ENCODE peak calls at places on chromosome 22, in eight cellular contexts. One of them, this sample, is unnamed.

GRCh38 chr22:23796461-23796860 is 9.7 kb downstream of the SMARCB1 start:
- DNase-seq in cardiac fibroblast: no peak
- DNase-seq in HFF-Myc: peak
- DNase-seq in NT2/D1: no peak
- DNase-seq in sigmoid colon: no peak
- DNase-seq in GM23248: no peak
- DNase-seq in adrenal gland: no peak
- DNase-seq in GM23338: no peak
- DNase-seq in this sample: no peak

GRCh38 chr22:32916025-32916424 is 114.5 kb downstream of the TIMP3 start:
- DNase-seq in cardiac fibroblast: no peak
- DNase-seq in HFF-Myc: no peak
- DNase-seq in NT2/D1: no peak
- DNase-seq in sigmoid colon: no peak
- DNase-seq in GM23248: no peak
- DNase-seq in adrenal gland: no peak
- DNase-seq in GM23338: no peak
- DNase-seq in this sample: no peak

GRCh38 chr22:21693333-21693998 is 27.7 kb downstream of the PPIL2 start:
- DNase-seq in cardiac fibroblast: no peak
- DNase-seq in HFF-Myc: no peak
- DNase-seq in NT2/D1: no peak
- DNase-seq in sigmoid colon: no peak
- DNase-seq in GM23248: no peak
- DNase-seq in adrenal gland: no peak
- DNase-seq in GM23338: no peak
- DNase-seq in this sample: no peak

GRCh38 chr22:40345271-40345670 is 1.0 kb upstream of the ADSL start:
- DNase-seq in cardiac fibroblast: peak
- DNase-seq in HFF-Myc: no peak
- DNase-seq in NT2/D1: no peak
- DNase-seq in sigmoid colon: no peak
- DNase-seq in GM23248: peak
- DNase-seq in adrenal gland: no peak
- DNase-seq in GM23338: no peak
- DNase-seq in this sample: peak

GRCh38 chr22:29751139-29751538 is 15.7 kb downstream of the ZMAT5 start:
- DNase-seq in cardiac fibroblast: peak
- DNase-seq in HFF-Myc: no peak
- DNase-seq in NT2/D1: no peak
- DNase-seq in sigmoid colon: no peak
- DNase-seq in GM23248: no peak
- DNase-seq in adrenal gland: no peak
- DNase-seq in GM23338: no peak
- DNase-seq in this sample: no peak

GRCh38 chr22:17884951-17885350 is 110.7 kb upstream of the BID start:
- DNase-seq in cardiac fibroblast: no peak
- DNase-seq in HFF-Myc: no peak
- DNase-seq in NT2/D1: no peak
- DNase-seq in sigmoid colon: no peak
- DNase-seq in GM23248: no peak
- DNase-seq in adrenal gland: no peak
- DNase-seq in GM23338: no peak
- DNase-seq in this sample: no peak

GRCh38 chr22:23437779-23438178 is 142.3 kb downstream of the IGLL1 start:
- DNase-seq in cardiac fibroblast: no peak
- DNase-seq in HFF-Myc: no peak
- DNase-seq in NT2/D1: no peak
- DNase-seq in sigmoid colon: no peak
- DNase-seq in GM23248: no peak
- DNase-seq in adrenal gland: no peak
- DNase-seq in GM23338: no peak
- DNase-seq in this sample: no peak

GRCh38 chr22:29310065-29310862 is 3.8 kb downstream of the GAS2L1 start:
- DNase-seq in cardiac fibroblast: no peak
- DNase-seq in HFF-Myc: no peak
- DNase-seq in NT2/D1: no peak
- DNase-seq in sigmoid colon: peak
- DNase-seq in GM23248: peak
- DNase-seq in adrenal gland: no peak
- DNase-seq in GM23338: no peak
- DNase-seq in this sample: no peak

GRCh38 chr22:31496735-31497146 is 405 bp downstream of the SFI1 start:
- DNase-seq in cardiac fibroblast: peak
- DNase-seq in HFF-Myc: no peak
- DNase-seq in NT2/D1: no peak
- DNase-seq in sigmoid colon: peak
- DNase-seq in GM23248: peak
- DNase-seq in adrenal gland: peak
- DNase-seq in GM23338: no peak
- DNase-seq in this sample: no peak

GRCh38 chr22:29344137-29344536 is 28.6 kb upstream of the RASL10A start:
- DNase-seq in cardiac fibroblast: peak
- DNase-seq in HFF-Myc: peak
- DNase-seq in NT2/D1: no peak
- DNase-seq in sigmoid colon: peak
- DNase-seq in GM23248: peak
- DNase-seq in adrenal gland: peak
- DNase-seq in GM23338: no peak
- DNase-seq in this sample: no peak

GRCh38 chr22:50305658-50306566 is 1.5 kb downstream of the PLXNB2 start:
- DNase-seq in cardiac fibroblast: peak
- DNase-seq in HFF-Myc: peak
- DNase-seq in NT2/D1: no peak
- DNase-seq in sigmoid colon: peak
- DNase-seq in GM23248: peak
- DNase-seq in adrenal gland: peak
- DNase-seq in GM23338: peak
- DNase-seq in this sample: peak

GRCh38 chr22:35539910-35540599 is 576 bp upstream of the RASD2 start:
- DNase-seq in cardiac fibroblast: no peak
- DNase-seq in HFF-Myc: no peak
- DNase-seq in NT2/D1: no peak
- DNase-seq in sigmoid colon: peak
- DNase-seq in GM23248: peak
- DNase-seq in adrenal gland: peak
- DNase-seq in GM23338: peak
- DNase-seq in this sample: peak

GRCh38 chr22:21015051-21016006 is at the start of gene P2RX6:
- DNase-seq in cardiac fibroblast: peak
- DNase-seq in HFF-Myc: no peak
- DNase-seq in NT2/D1: no peak
- DNase-seq in sigmoid colon: no peak
- DNase-seq in GM23248: peak
- DNase-seq in adrenal gland: no peak
- DNase-seq in GM23338: no peak
- DNase-seq in this sample: no peak

GRCh38 chr22:21861290-21861848 is 6.1 kb downstream of the MAPK1 start:
- DNase-seq in cardiac fibroblast: no peak
- DNase-seq in HFF-Myc: no peak
- DNase-seq in NT2/D1: no peak
- DNase-seq in sigmoid colon: no peak
- DNase-seq in GM23248: no peak
- DNase-seq in adrenal gland: no peak
- DNase-seq in GM23338: no peak
- DNase-seq in this sample: no peak

GRCh38 chr22:32932176-32932575 is 126.0 kb downstream of the SYN3 start:
- DNase-seq in cardiac fibroblast: peak
- DNase-seq in HFF-Myc: no peak
- DNase-seq in NT2/D1: no peak
- DNase-seq in sigmoid colon: no peak
- DNase-seq in GM23248: peak
- DNase-seq in adrenal gland: no peak
- DNase-seq in GM23338: no peak
- DNase-seq in this sample: no peak

GRCh38 chr22:40190501-40190900 is 12.8 kb downstream of the TNRC6B start:
- DNase-seq in cardiac fibroblast: no peak
- DNase-seq in HFF-Myc: no peak
- DNase-seq in NT2/D1: no peak
- DNase-seq in sigmoid colon: no peak
- DNase-seq in GM23248: no peak
- DNase-seq in adrenal gland: no peak
- DNase-seq in GM23338: no peak
- DNase-seq in this sample: no peak

GRCh38 chr22:49481651-49482399 is 345.8 kb downstream of the BRD1 start:
- DNase-seq in cardiac fibroblast: no peak
- DNase-seq in HFF-Myc: no peak
- DNase-seq in NT2/D1: no peak
- DNase-seq in sigmoid colon: no peak
- DNase-seq in GM23248: no peak
- DNase-seq in adrenal gland: no peak
- DNase-seq in GM23338: no peak
- DNase-seq in this sample: no peak

GRCh38 chr22:47340851-47341436 is 578.5 kb downstream of the TBC1D22A start:
- DNase-seq in cardiac fibroblast: no peak
- DNase-seq in HFF-Myc: no peak
- DNase-seq in NT2/D1: no peak
- DNase-seq in sigmoid colon: no peak
- DNase-seq in GM23248: peak
- DNase-seq in adrenal gland: no peak
- DNase-seq in GM23338: no peak
- DNase-seq in this sample: no peak

DNA sequence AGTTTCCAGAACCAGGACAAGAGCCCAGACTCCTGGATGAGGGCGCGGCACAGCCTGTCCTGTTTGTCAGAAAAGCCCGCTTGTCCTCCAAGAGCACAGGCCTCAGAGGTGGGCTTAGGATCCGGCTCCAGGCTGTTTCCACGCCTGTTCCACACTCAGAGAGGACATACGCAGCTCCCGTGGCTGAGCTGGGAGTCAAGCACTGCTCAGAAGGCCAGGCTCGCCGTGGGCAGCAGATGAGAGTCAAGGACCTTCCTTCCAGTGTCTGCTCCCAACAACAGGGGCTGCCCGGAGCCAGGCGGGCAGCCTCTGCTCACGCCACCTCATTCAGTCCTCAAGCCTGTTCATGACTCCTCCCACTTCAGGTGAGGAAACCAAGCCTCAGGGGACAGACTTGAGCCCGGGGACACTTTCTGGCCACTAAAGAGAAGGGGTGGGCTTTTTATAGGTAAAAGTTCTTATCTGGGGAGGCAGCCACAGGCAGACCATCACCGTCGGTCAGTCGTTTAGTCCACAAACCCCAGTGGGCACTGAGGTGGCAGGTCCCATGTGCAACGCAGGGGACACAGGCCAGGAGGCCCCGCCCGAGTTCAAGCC is 3.8 kb downstream of the CYB5R3 start:
- DNase-seq in cardiac fibroblast: peak
- DNase-seq in HFF-Myc: no peak
- DNase-seq in NT2/D1: no peak
- DNase-seq in sigmoid colon: no peak
- DNase-seq in GM23248: peak
- DNase-seq in adrenal gland: no peak
- DNase-seq in GM23338: no peak
- DNase-seq in this sample: no peak
- H3K4me3 ChIP-seq in cardiac fibroblast: no peak
- H3K4me3 ChIP-seq in HFF-Myc: no peak
- H3K4me3 ChIP-seq in NT2/D1: no peak
- H3K4me3 ChIP-seq in sigmoid colon: peak
- H3K4me3 ChIP-seq in GM23248: peak
- H3K4me3 ChIP-seq in adrenal gland: no peak
- H3K4me3 ChIP-seq in GM23338: no peak
- H3K4me3 ChIP-seq in this sample: no peak

GRCh38 chr22:48356731-48357130 is 1470.9 kb downstream of the BRD1 start:
- DNase-seq in cardiac fibroblast: no peak
- DNase-seq in HFF-Myc: no peak
- DNase-seq in NT2/D1: no peak
- DNase-seq in sigmoid colon: peak
- DNase-seq in GM23248: no peak
- DNase-seq in adrenal gland: no peak
- DNase-seq in GM23338: no peak
- DNase-seq in this sample: no peak
- H3K4me3 ChIP-seq in cardiac fibroblast: no peak
- H3K4me3 ChIP-seq in HFF-Myc: no peak
- H3K4me3 ChIP-seq in NT2/D1: no peak
- H3K4me3 ChIP-seq in sigmoid colon: no peak
- H3K4me3 ChIP-seq in GM23248: no peak
- H3K4me3 ChIP-seq in adrenal gland: no peak
- H3K4me3 ChIP-seq in GM23338: no peak
- H3K4me3 ChIP-seq in this sample: no peak

GRCh38 chr22:38401336-38402084 is 53.5 kb downstream of the KCNJ4 start:
- DNase-seq in cardiac fibroblast: no peak
- DNase-seq in HFF-Myc: no peak
- DNase-seq in NT2/D1: no peak
- DNase-seq in sigmoid colon: no peak
- DNase-seq in GM23248: no peak
- DNase-seq in adrenal gland: no peak
- DNase-seq in GM23338: no peak
- DNase-seq in this sample: no peak
- H3K4me3 ChIP-seq in cardiac fibroblast: no peak
- H3K4me3 ChIP-seq in HFF-Myc: no peak
- H3K4me3 ChIP-seq in NT2/D1: no peak
- H3K4me3 ChIP-seq in sigmoid colon: no peak
- H3K4me3 ChIP-seq in GM23248: no peak
- H3K4me3 ChIP-seq in adrenal gland: no peak
- H3K4me3 ChIP-seq in GM23338: no peak
- H3K4me3 ChIP-seq in this sample: no peak

DNA sequence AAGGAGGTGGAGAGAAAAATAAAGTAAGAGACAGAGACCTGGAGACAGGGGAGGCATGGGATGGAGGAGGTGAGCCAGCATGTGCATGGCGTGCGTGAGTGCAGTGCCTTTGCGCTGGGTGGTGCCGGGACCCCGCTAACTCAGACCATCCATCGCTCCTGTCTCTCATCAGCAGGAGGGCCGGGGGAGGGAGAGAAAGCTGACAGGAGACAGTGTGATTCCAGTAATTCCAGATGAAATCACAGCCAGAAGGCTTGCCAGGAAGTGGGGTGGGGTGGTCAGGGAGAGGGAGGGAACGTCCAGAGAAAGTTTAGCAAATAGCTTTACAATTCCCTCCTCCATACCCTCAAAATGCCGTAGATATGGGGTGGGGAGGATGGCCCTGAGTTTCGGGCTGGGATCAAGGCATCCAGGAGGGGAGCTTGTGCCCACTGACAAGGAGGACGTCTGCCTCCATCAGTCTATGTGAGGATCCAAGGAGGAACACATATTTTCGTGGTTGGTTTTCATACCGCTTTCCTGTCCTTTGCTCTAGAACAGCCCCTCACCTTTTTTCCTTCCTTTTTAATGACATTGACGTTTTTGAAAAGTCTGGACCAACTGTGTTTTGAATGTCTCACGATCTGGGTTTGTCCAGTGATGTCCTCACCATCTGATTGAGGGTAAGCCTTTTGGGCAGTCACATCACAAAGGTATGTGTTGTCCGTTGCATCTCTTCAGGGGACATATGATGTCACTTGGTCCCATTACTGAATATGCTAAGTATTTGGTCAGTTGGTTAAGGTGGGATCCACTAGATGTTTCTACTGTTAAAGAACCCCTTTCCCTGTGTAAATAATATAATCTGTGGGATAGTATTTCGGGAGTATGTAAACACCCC is 567.3 kb downstream of the MIAT start:
- DNase-seq in cardiac fibroblast: peak
- DNase-seq in HFF-Myc: no peak
- DNase-seq in NT2/D1: no peak
- DNase-seq in sigmoid colon: no peak
- DNase-seq in GM23248: peak
- DNase-seq in adrenal gland: no peak
- DNase-seq in GM23338: no peak
- DNase-seq in this sample: no peak
- H3K4me3 ChIP-seq in cardiac fibroblast: no peak
- H3K4me3 ChIP-seq in HFF-Myc: no peak
- H3K4me3 ChIP-seq in NT2/D1: no peak
- H3K4me3 ChIP-seq in sigmoid colon: no peak
- H3K4me3 ChIP-seq in GM23248: peak
- H3K4me3 ChIP-seq in adrenal gland: no peak
- H3K4me3 ChIP-seq in GM23338: no peak
- H3K4me3 ChIP-seq in this sample: no peak

This sample was measured in GM12865.